ENCODE peak calls at places on chromosomes 13 and 19, in ten cellular contexts. P is mammary epithelial cell, X is heart left ventricle, Z is Peyer's patch, Q is IMR-90, U is ascending aorta, F is cardiac muscle cell, K is AG04450, O is suprapubic skin, Y is A549. D is an unnamed sample.

GRCh38 chr13:95494082-95494681 is 58.3 kb upstream of the CLDN10 start:
- DNase-seq in P (peak; percentile 65), X (no peak), Z (no peak), Q (peak; percentile 62), U (no peak), F (peak; percentile 65), K (peak; percentile 29), O (no peak), Y (peak; percentile 48), D (peak; percentile 62)

GRCh38 chr13:97976551-97977375 is 23.3 kb downstream of the IPO5 start:
- DNase-seq in P (peak; percentile 20), X (peak; percentile 19), Z (no peak), Q (no peak), U (no peak), F (no peak), K (no peak), O (peak; percentile 68), Y (no peak), D (peak; percentile 67)

GRCh38 chr19:47020132-47020805 is 632 bp downstream of the NPAS1 start:
- DNase-seq in P (no peak), X (no peak), Z (no peak), Q (no peak), U (no peak), F (peak; percentile 40), K (no peak), O (no peak), Y (no peak), D (no peak)

GRCh38 chr13:25165664-25166063 is 6.4 kb downstream of the AMER2 start:
- DNase-seq in P (no peak), X (no peak), Z (no peak), Q (no peak), U (no peak), F (peak; percentile 52), K (no peak), O (no peak), Y (no peak), D (no peak)

GRCh38 chr19:42303101-42303464 is 659 bp upstream of the PAFAH1B3 start:
- DNase-seq in P (no peak), X (no peak), Z (no peak), Q (no peak), U (no peak), F (no peak), K (no peak), O (no peak), Y (no peak), D (no peak)

GRCh38 chr13:42119875-42120274 is 71.4 kb downstream of the DGKH start:
- DNase-seq in P (no peak), X (no peak), Z (no peak), Q (no peak), U (no peak), F (no peak), K (no peak), O (no peak), Y (no peak), D (no peak)

GRCh38 chr19:41546386-41546789 is 29.6 kb upstream of the CEACAM21 start:
- DNase-seq in P (no peak), X (peak; percentile 42), Z (peak; percentile 72), Q (no peak), U (no peak), F (no peak), K (no peak), O (no peak), Y (no peak), D (no peak)

GRCh38 chr19:1128111-1128510 is 24.3 kb downstream of the GPX4 start:
- DNase-seq in P (no peak), X (no peak), Z (no peak), Q (no peak), U (no peak), F (no peak), K (no peak), O (no peak), Y (no peak), D (no peak)

GRCh38 chr19:30881986-30882385 is 467.2 kb downstream of the TSHZ3 start:
- DNase-seq in P (no peak), X (no peak), Z (no peak), Q (no peak), U (no peak), F (no peak), K (no peak), O (no peak), Y (no peak), D (no peak)

GRCh38 chr13:45396548-45397095 is 21.6 kb downstream of the SLC25A30 start:
- DNase-seq in P (no peak), X (no peak), Z (no peak), Q (peak; percentile 23), U (no peak), F (no peak), K (no peak), O (no peak), Y (no peak), D (no peak)

GRCh38 chr13:89363144-89363543 is 1692.0 kb downstream of the SLITRK5 start:
- DNase-seq in P (no peak), X (no peak), Z (no peak), Q (no peak), U (no peak), F (no peak), K (no peak), O (no peak), Y (no peak), D (no peak)

DNA sequence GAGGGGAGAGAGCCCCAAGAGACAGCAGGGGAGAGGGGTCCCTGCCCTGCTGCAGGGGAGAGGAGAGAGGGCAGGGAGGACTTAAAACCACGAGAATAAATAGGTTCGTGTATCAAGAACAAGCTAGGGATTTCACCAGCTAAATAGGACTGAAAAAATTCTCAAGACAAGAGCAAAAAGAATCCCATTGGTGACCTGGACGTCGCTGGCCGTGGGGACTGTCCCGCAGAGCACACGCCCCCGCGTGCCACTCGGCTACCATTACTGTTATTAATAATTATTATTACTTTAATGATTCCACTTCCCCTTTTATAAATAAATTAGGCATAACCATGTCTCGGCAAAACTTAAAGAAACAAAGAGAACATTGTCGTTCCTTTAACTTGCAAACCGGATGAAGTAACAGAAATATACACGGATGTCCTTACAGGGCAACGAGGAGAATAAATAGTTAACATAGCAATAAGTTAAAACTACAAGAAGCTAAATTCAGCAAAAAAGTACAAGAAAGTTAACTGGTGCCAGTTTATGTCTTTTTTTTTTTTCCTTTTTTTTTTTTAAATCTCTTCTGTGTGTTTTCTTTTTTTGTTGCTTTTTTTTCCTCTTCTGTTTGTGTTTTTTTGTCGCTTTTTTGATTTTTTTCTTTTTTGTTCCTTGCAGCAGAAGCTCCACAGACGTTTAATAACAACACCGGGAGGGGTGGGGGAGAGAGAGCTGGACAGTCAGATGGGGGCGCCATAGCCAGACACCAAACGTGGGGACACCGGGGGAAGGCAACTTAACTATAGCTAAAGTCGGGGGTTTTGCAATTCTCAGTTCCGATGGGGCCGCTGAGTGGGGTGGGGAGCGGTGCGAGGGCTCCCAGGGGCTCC is 16.7 kb downstream of the PRKCSH start:
- DNase-seq in P (no peak), X (no peak), Z (no peak), Q (no peak), U (no peak), F (no peak), K (no peak), O (no peak), Y (no peak), D (peak; percentile 87)
- TF ChIP-seq CTCF in P (no peak), X (no peak), Z (no peak), Q (peak; percentile 11), U (no peak), F (peak; percentile 25), K (no peak), O (no peak), Y (no peak), D (peak; percentile 38)

DNA sequence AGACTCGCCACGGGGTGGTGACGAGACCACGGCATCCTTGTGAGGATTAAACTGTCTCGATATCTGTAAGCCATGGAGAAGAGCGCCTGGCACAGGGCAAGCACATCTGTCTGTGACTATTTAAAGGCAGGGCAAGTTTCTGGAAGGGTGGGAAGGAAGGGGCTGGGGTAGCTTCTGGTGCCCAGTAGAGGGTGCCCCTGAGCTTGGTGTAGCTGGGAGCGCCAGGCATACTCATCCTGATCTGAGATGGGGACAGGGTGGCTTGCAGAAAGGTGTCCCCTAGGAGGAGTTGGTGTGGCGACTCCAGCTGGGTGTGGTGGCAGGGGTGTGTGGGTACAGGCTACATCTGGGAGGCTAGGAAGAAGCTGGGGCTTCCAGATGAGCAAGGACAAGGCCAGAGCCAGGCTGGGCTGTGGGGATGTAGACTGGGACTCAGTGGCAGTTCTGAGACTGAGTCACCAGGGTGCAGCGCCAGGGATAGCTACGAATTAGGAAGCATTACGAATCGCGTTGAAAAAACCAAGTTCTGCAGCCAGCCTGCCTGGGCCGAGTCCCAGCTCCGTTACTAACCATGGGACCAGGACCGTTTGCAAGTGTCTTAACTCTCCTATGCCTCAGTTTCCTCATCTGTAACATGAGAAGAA is 23.1 kb upstream of the ASPDH start:
- DNase-seq in P (no peak), X (no peak), Z (no peak), Q (no peak), U (no peak), F (no peak), K (no peak), O (no peak), Y (no peak), D (no peak)
- TF ChIP-seq CTCF in P (no peak), X (no peak), Z (no peak), Q (no peak), U (no peak), F (no peak), K (no peak), O (no peak), Y (no peak), D (no peak)

GRCh38 chr13:60957816-60958215 is 457.8 kb downstream of the PCDH20 start:
- DNase-seq in P (no peak), X (no peak), Z (no peak), Q (no peak), U (no peak), F (no peak), K (no peak), O (no peak), Y (no peak), D (no peak)
- TF ChIP-seq CTCF in P (no peak), X (no peak), Z (no peak), Q (no peak), U (no peak), F (no peak), K (no peak), O (no peak), Y (no peak), D (no peak)

GRCh38 chr13:44109986-44110640 is 230.4 kb downstream of the LACC1 start:
- DNase-seq in P (peak; percentile 45), X (no peak), Z (no peak), Q (no peak), U (no peak), F (no peak), K (no peak), O (no peak), Y (peak; percentile 6), D (no peak)

GRCh38 chr13:44111701-44112100 is 232.0 kb downstream of the LACC1 start:
- DNase-seq in P (no peak), X (no peak), Z (no peak), Q (no peak), U (no peak), F (no peak), K (no peak), O (no peak), Y (no peak), D (no peak)

GRCh38 chr13:44107357-44108121 is 227.8 kb downstream of the LACC1 start:
- DNase-seq in P (peak; percentile 38), X (no peak), Z (no peak), Q (no peak), U (no peak), F (no peak), K (no peak), O (no peak), Y (no peak), D (no peak)

GRCh38 chr13:44106231-44107152 is 226.8 kb downstream of the LACC1 start:
- DNase-seq in P (no peak), X (peak; percentile 27), Z (no peak), Q (no peak), U (no peak), F (no peak), K (no peak), O (no peak), Y (no peak), D (no peak)

GRCh38 chr13:44108345-44108858 is 228.7 kb downstream of the LACC1 start:
- DNase-seq in P (peak; percentile 43), X (peak; percentile 25), Z (no peak), Q (no peak), U (no peak), F (no peak), K (no peak), O (no peak), Y (peak; percentile 21), D (no peak)
- TF ChIP-seq CTCF in P (no peak), X (no peak), Z (no peak), Q (no peak), U (no peak), F (no peak), K (no peak), O (no peak), Y (no peak), D (no peak)

D was measured in GM13977.